ENCODE peak calls at places on chromosomes 3 and 15, in eight cellular contexts. G, Y, O, I, W, K, Q and N are unnamed samples. For H3K27me3, the result is how much of the 10 kb centered on the place peaks cover.

GRCh38 chr15:92696096-92696495 is 40.5 kb upstream of the FAM174B start:
- DNase-seq in G (no peak), Y (no peak), O (no peak), I (no peak), W (no peak), K (no peak), Q (no peak), N (no peak)

GRCh38 chr3:106457278-106458210 is 588.7 kb upstream of the CBLB start:
- DNase-seq in G (peak), Y (peak), O (no peak), I (no peak), W (peak), K (no peak), Q (peak), N (no peak)

GRCh38 chr3:177596248-177596821 is 399.1 kb upstream of the TBL1XR1 start:
- DNase-seq in G (no peak), Y (no peak), O (no peak), I (no peak), W (no peak), K (no peak), Q (no peak), N (no peak)

GRCh38 chr3:47035645-47036044 is 56.2 kb downstream of the NBEAL2 start:
- DNase-seq in G (no peak), Y (no peak), O (no peak), I (no peak), W (no peak), K (no peak), Q (no peak), N (no peak)

GRCh38 chr3:72673011-72673771 is 175.1 kb downstream of the SHQ1 start:
- DNase-seq in G (no peak), Y (no peak), O (no peak), I (no peak), W (no peak), K (no peak), Q (no peak), N (no peak)

GRCh38 chr15:27850050-27850449 is 249.1 kb downstream of the OCA2 start:
- DNase-seq in G (no peak), Y (no peak), O (no peak), I (no peak), W (no peak), K (no peak), Q (no peak), N (no peak)

GRCh38 chr3:160653514-160653913 is 23.4 kb upstream of the ARL14 start:
- DNase-seq in G (no peak), Y (no peak), O (no peak), I (no peak), W (no peak), K (no peak), Q (no peak), N (no peak)

GRCh38 chr15:39411102-39411989 is 169.5 kb upstream of the THBS1 start:
- DNase-seq in G (no peak), Y (no peak), O (no peak), I (no peak), W (peak), K (no peak), Q (no peak), N (no peak)

GRCh38 chr3:152593242-152593641 is 241.7 kb upstream of the P2RY1 start:
- DNase-seq in G (no peak), Y (no peak), O (no peak), I (no peak), W (no peak), K (no peak), Q (no peak), N (no peak)

GRCh38 chr3:124878561-124879394 is 8.4 kb downstream of the ITGB5 start:
- DNase-seq in G (peak), Y (peak), O (no peak), I (no peak), W (no peak), K (peak), Q (no peak), N (peak)

GRCh38 chr3:128849776-128850542 is 29.5 kb upstream of the ACAD9 start:
- DNase-seq in G (no peak), Y (no peak), O (no peak), I (peak), W (no peak), K (no peak), Q (no peak), N (no peak)

GRCh38 chr15:55344206-55344605 is 25.2 kb downstream of the PIGB start:
- DNase-seq in G (peak), Y (no peak), O (no peak), I (peak), W (no peak), K (no peak), Q (no peak), N (no peak)

GRCh38 chr3:178385280-178385952 is 150.8 kb upstream of the KCNMB2 start:
- DNase-seq in G (peak), Y (no peak), O (no peak), I (peak), W (peak), K (peak), Q (peak), N (no peak)

GRCh38 chr15:70170096-70170699 is 72.5 kb upstream of the TLE3 start:
- DNase-seq in G (no peak), Y (no peak), O (no peak), I (no peak), W (no peak), K (no peak), Q (no peak), N (no peak)

GRCh38 chr15:75720787-75721461 is 8.3 kb upstream of the CSPG4 start:
- DNase-seq in G (no peak), Y (peak), O (no peak), I (peak), W (no peak), K (peak), Q (peak), N (no peak)

GRCh38 chr3:151283907-151284461 is 5.6 kb upstream of the P2RY14 start:
- DNase-seq in G (peak), Y (no peak), O (no peak), I (no peak), W (no peak), K (no peak), Q (no peak), N (no peak)

GRCh38 chr3:126389112-126389791 is 5.5 kb upstream of the CFAP100 start:
- DNase-seq in G (peak), Y (peak), O (no peak), I (peak), W (peak), K (peak), Q (peak), N (peak)

GRCh38 chr15:52735231-52736089 is 54.7 kb downstream of the ONECUT1 start:
- DNase-seq in G (peak), Y (no peak), O (peak), I (peak), W (peak), K (peak), Q (peak), N (peak)

GRCh38 chr3:77256584-77257488 is 216.9 kb downstream of the ROBO2 start:
- DNase-seq in G (no peak), Y (no peak), O (no peak), I (no peak), W (no peak), K (no peak), Q (no peak), N (no peak)

GRCh38 chr15:64647367-64647766 is 128.0 kb downstream of the RBPMS2 start:
- DNase-seq in G (no peak), Y (no peak), O (no peak), I (no peak), W (no peak), K (no peak), Q (no peak), N (no peak)

DNA sequence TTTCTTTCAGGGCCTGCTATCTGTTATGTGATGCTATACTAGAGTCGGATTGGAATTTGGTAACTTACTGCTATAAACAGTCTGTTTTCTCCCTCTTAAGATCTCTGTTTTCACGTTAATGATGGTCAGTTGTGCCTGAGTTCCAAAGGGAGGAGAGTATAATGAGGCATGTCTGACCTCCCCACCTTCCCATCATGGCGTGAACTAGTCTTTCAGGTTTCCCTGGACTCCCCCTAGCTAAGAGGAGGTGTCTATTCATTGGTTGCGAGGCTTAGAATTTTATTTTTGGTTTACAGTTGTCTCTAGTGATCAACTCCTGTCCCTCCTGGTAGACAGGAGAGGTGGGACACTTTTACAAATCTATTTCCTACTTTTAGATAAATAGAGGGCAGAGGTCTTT is 27.8 kb upstream of the PXYLP1 start:
- DNase-seq in G (no peak), Y (no peak), O (no peak), I (no peak), W (no peak), K (no peak), Q (no peak), N (no peak)
- H3K27me3 ChIP-seq in G (under half), Y (under half), O (under half), I (under half), W (under half), K (under half), Q (under half), N (under half)

GRCh38 chr3:172717493-172718088 is 6.7 kb upstream of the NCEH1 start:
- DNase-seq in G (no peak), Y (no peak), O (no peak), I (no peak), W (peak), K (no peak), Q (no peak), N (no peak)
- TF ChIP-seq CTCF in G (peak), Y (peak), O (no peak), I (no peak), W (peak), K (peak), Q (peak), N (no peak)

DNA sequence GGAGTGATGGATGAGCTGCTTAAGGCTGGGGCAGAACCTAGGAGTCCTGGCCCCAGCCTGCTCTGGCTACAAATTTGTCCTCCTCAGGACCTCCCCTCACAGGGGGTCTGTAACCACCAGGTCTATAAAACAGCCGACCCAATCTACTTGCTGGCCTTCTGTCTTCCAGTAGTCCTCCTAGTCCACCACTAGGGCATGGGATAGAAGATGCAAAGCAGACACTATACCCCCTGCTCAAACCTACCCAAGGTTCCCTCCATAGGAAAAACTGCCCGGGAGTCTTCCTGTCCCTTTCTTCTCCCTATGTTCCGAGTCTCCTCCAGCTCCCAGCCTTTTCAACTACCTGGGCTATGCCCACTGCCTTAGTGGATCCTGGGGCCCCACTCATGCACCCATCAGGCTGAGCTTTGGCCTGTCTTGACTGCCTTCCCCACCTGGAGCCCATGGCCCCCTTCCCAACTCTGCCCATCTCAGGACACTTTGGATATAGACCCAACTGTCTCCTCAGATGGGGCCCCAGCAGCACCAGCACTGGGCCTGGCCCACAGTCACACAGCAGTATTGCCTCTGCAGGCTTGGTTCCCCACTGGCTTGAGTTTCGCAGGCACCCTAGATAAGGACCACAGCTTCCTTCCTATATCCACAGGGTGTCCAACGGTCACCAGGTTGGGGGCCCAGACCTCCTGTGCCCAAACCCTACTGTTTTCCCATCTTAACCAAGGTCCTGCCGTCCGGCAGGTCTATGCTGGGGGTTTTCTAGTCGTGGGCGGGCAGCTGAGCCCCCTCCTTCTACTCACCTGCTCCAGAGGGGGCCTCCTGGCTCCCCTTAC is 1.1 kb downstream of the HYAL3 start:
- DNase-seq in G (no peak), Y (no peak), O (no peak), I (peak), W (no peak), K (no peak), Q (no peak), N (no peak)
- H3K4me3 ChIP-seq in G (peak), Y (peak), O (peak), I (peak), W (peak), K (no peak), Q (peak), N (peak)

GRCh38 chr15:77818484-77819270 is 186.0 kb upstream of the LINGO1 start:
- DNase-seq in G (no peak), Y (no peak), O (no peak), I (peak), W (no peak), K (no peak), Q (peak), N (no peak)
- H3K27me3 ChIP-seq in G (under half), Y (under half), O (under half), I (half or more), W (under half), K (under half), Q (under half), N (under half)

GRCh38 chr3:14375192-14375591 is 27.2 kb upstream of the SLC6A6 start:
- DNase-seq in G (no peak), Y (no peak), O (no peak), I (no peak), W (no peak), K (no peak), Q (no peak), N (no peak)
- TF ChIP-seq CTCF in G (peak), Y (peak), O (no peak), I (peak), W (no peak), K (no peak), Q (no peak), N (no peak)

DNA sequence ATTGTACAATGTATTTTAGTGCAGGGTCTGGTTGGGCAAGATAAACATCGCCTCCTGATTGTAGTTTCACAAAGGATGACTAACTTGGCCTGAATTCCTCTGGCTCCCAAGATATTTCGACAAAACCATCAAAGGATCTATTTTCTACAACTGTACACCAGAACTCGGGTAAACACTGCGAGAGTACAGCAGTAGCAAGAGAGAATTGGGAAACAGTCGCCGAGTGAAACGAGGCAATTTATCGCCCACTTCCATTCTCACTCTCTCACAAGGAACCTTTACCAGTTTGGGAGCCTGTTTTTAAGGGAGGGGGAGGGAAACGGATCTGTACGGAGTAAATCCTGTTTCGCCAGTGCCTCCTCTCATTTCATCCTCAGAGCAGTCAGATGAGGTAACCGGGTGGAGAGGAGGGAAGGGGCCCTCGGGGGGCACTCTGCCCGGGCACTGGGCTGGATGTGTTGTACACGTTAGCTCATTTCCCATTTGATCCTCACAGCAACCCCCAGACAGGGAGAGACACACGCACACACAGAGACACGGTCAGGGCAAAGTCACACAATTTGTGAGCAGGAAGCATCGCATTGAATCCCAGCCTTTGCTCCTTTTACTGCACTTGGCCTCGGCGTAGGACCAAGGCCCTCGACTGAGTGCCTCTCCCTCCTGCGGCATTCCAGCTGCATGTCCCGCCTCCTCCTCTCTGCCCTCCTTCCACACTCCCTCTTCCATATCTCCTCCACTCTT is 120.1 kb downstream of the LIPC start:
- DNase-seq in G (peak), Y (no peak), O (no peak), I (no peak), W (no peak), K (no peak), Q (no peak), N (no peak)
- H3K4me3 ChIP-seq in G (peak), Y (no peak), O (no peak), I (no peak), W (no peak), K (no peak), Q (peak), N (peak)

GRCh38 chr15:41495736-41496599 is 2.3 kb downstream of the ITPKA start:
- DNase-seq in G (no peak), Y (no peak), O (no peak), I (peak), W (no peak), K (no peak), Q (no peak), N (no peak)

GRCh38 chr15:41493205-41493901 is at the start of gene ITPKA:
- DNase-seq in G (peak), Y (peak), O (peak), I (peak), W (peak), K (peak), Q (peak), N (peak)

GRCh38 chr15:41494190-41494921 is 682 bp downstream of the ITPKA start:
- DNase-seq in G (no peak), Y (peak), O (no peak), I (peak), W (peak), K (peak), Q (no peak), N (no peak)

GRCh38 chr15:41493902-41494189 is 172 bp downstream of the ITPKA start:
- DNase-seq in G (no peak), Y (no peak), O (no peak), I (no peak), W (no peak), K (no peak), Q (no peak), N (no peak)

DNA sequence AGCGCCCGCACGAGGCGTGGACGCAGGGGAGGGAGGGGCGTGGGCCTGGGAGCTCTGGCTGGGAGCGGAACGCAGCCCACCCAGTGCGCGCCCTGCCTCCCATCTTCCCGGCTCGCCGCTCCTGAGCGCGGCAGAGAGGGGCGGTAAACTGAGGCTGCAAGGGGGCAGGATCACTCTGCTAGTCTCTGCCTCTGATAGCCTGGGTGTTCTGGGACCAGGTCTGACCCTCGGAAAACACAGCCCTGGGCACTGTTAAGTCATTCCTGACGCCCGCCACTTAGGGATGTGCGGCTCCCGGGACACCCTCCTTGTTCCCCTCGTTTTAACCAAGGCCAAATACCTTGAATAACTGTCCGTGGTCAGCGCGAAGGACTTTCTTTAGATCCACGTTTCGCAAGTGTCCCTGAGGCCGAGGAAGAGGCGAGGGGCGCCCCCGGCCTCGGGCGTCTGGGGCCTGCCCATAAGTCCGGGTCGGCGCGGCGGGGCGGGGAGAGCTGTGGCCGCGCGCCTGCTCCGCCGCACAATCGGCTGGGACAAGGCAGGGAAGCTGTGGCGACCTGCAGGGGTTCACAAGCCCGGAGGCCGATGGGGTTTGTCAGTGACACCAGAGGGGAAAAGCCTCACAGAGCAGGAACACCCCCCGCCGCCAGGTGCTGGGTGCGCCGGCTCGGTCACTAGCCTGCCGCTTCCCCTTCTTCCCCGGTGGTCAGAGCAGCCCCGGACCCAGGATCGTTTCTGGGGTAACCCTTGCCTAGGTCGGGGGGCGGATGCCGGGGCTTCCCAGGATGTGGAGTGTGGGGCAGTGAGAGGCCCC is 1.5 kb downstream of the ITPKA start:
- DNase-seq in G (no peak), Y (no peak), O (peak), I (peak), W (no peak), K (no peak), Q (no peak), N (no peak)
- H3K27me3 ChIP-seq in G (under half), Y (under half), O (under half), I (half or more), W (under half), K (under half), Q (under half), N (under half)

DNA sequence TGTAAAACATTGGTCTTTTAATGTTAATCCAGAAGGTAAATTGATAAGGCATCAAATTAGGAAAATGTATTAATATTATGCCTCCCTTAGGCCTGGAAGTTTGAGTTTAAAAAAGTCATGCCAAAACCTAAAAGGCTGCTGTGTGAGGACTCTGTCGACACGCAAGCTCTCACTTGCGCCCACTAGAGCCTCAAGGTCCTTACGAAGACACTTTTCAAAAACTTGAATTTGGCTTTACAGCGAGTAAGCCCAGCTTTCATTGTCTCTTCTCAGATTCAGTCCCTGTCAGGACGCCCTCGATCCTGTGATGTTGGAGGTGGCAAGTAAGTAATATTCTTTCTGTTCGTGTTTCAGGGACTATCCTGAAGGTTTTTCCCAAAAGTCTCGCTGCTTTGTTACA is 89.7 kb downstream of the CRTC3 start:
- DNase-seq in G (no peak), Y (no peak), O (no peak), I (no peak), W (no peak), K (no peak), Q (no peak), N (no peak)
- TF ChIP-seq CTCF in G (no peak), Y (no peak), O (no peak), I (no peak), W (no peak), K (no peak), Q (no peak), N (no peak)